ENCODE peak calls at places on chromosomes 7 and 10, in six cellular contexts. E is transverse colon, Z is spleen, B is HCT116, P is H1, J is upper lobe of left lung. O is an unnamed sample.

GRCh38 chr10:82394122-82394521 is 519.1 kb downstream of the NRG3 start:
- DNase-seq in B (no peak), E (no peak), Z (no peak), P (no peak), J (no peak), O (no peak)

GRCh38 chr10:79342295-79342761 is 4.9 kb upstream of the PPIF start:
- DNase-seq in J (peak), P (no peak), E (no peak), B (no peak), Z (no peak), O (no peak)

GRCh38 chr7:101862280-101863220 is 45.1 kb downstream of the CUX1 start:
- DNase-seq in E (no peak), P (no peak), Z (no peak), J (no peak), B (no peak), O (no peak)

GRCh38 chr7:2214636-2215035 is 18.1 kb downstream of the MAD1L1 start:
- DNase-seq in Z (no peak), J (no peak), P (no peak), E (no peak), B (no peak), O (no peak)

GRCh38 chr10:97138174-97138573 is 47.6 kb downstream of the SLIT1 start:
- DNase-seq in E (no peak), J (no peak), Z (peak), B (peak), P (no peak), O (no peak)

GRCh38 chr7:84245831-84246230 is 51.2 kb upstream of the SEMA3A start:
- DNase-seq in P (peak), J (peak), Z (peak), E (peak), B (no peak), O (no peak)

GRCh38 chr10:123613346-123613850 is 52.8 kb upstream of the GPR26 start:
- DNase-seq in P (no peak), Z (no peak), E (no peak), J (no peak), B (no peak), O (no peak)

GRCh38 chr10:34627331-34627730 is 187.8 kb downstream of the PARD3 start:
- DNase-seq in P (no peak), J (no peak), B (no peak), E (no peak), Z (no peak), O (peak)

GRCh38 chr10:49691588-49691987 is 12.1 kb downstream of the C10orf53 start:
- DNase-seq in P (no peak), E (no peak), B (no peak), Z (no peak), J (no peak), O (no peak)

GRCh38 chr7:5630670-5631069 is 150.8 kb downstream of the RNF216 start:
- DNase-seq in Z (peak), J (no peak), E (no peak), B (no peak), P (no peak), O (no peak)

GRCh38 chr7:117312593-117312992 is 10.3 kb downstream of the WNT2 start:
- DNase-seq in Z (no peak), J (no peak), B (no peak), P (no peak), E (no peak), O (no peak)

GRCh38 chr10:1526427-1527055 is 210.8 kb downstream of the ADARB2 start:
- DNase-seq in B (no peak), P (no peak), J (no peak), E (no peak), Z (no peak), O (no peak)

GRCh38 chr7:25979605-25980004 is 172.4 kb upstream of the NFE2L3 start:
- DNase-seq in P (no peak), Z (no peak), B (no peak), J (no peak), E (no peak), O (no peak)

GRCh38 chr7:46485481-46486065 is 564.5 kb upstream of the IGFBP3 start:
- DNase-seq in Z (no peak), B (no peak), J (no peak), E (no peak), P (no peak), O (no peak)

GRCh38 chr10:132967540-132967939 is 25.2 kb upstream of the CFAP46 start:
- DNase-seq in E (peak), J (peak), Z (peak), P (no peak), B (no peak), O (no peak)

GRCh38 chr7:95897557-95898183 is 125.3 kb downstream of the DYNC1I1 start:
- DNase-seq in P (no peak), E (no peak), J (no peak), B (no peak), Z (no peak), O (no peak)

GRCh38 chr7:114508096-114508495 is 93.5 kb downstream of the FOXP2 start:
- DNase-seq in P (no peak), B (no peak), J (no peak), Z (no peak), E (no peak), O (no peak)

GRCh38 chr7:155470686-155471638 is 13.0 kb downstream of the EN2 start:
- DNase-seq in P (no peak), B (no peak), E (no peak), Z (peak), J (no peak), O (no peak)

GRCh38 chr10:2494386-2494785 is 573.0 kb upstream of the PFKP start:
- DNase-seq in J (no peak), Z (no peak), B (no peak), E (no peak), P (no peak), O (no peak)

GRCh38 chr7:142646274-142646895 is 102.9 kb upstream of the PRSS1 start:
- DNase-seq in Z (no peak), J (no peak), B (no peak), E (no peak), P (no peak), O (no peak)

GRCh38 chr10:22792161-22792560 is 77.8 kb upstream of the PIP4K2A start:
- DNase-seq in E (no peak), P (no peak), B (no peak), Z (no peak), J (no peak), O (no peak)

GRCh38 chr7:24609059-24609458 is 35.8 kb downstream of the PALS2 start:
- DNase-seq in P (no peak), J (no peak), E (no peak), B (no peak), Z (no peak), O (no peak)

GRCh38 chr7:130432886-130433285 is 7.9 kb downstream of the CEP41 start:
- DNase-seq in J (no peak), E (no peak), Z (no peak), B (no peak), P (no peak), O (no peak)

GRCh38 chr10:77879710-77880109 is 46.8 kb downstream of the DLG5 start:
- DNase-seq in P (no peak), Z (no peak), E (no peak), J (no peak), B (no peak), O (no peak)

GRCh38 chr10:44258019-44258418 is 126.9 kb downstream of the CXCL12 start:
- DNase-seq in B (no peak), J (no peak), Z (no peak), P (no peak), E (no peak), O (no peak)

GRCh38 chr10:34479520-34480179 is 335.4 kb downstream of the PARD3 start:
- DNase-seq in B (no peak), E (peak), J (no peak), P (no peak), Z (no peak), O (no peak)

GRCh38 chr10:112851582-112851981 is 98.5 kb upstream of the TCF7L2 start:
- DNase-seq in B (no peak), Z (no peak), E (peak), P (no peak), J (no peak), O (no peak)

GRCh38 chr7:4612939-4613841 is 68.9 kb upstream of the FOXK1 start:
- DNase-seq in P (no peak), B (no peak), E (peak), Z (peak), J (peak), O (no peak)

GRCh38 chr7:130353196-130353595 is 8.6 kb downstream of the CPA5 start:
- DNase-seq in P (no peak), Z (no peak), B (no peak), E (no peak), J (peak), O (no peak)

GRCh38 chr7:101179780-101180755 is at the start of gene NAT16:
- DNase-seq in J (no peak), B (no peak), Z (no peak), E (no peak), P (no peak), O (no peak)

GRCh38 chr10:104054430-104054829 is 31.2 kb downstream of the COL17A1 start:
- DNase-seq in J (no peak), P (no peak), B (no peak), Z (no peak), E (no peak), O (no peak)

GRCh38 chr10:44581996-44582395 is 197.1 kb upstream of the CXCL12 start:
- DNase-seq in P (no peak), B (no peak), J (no peak), Z (no peak), E (no peak), O (no peak)

GRCh38 chr10:31618541-31619291 is 299.7 kb downstream of the ZEB1 start:
- DNase-seq in B (no peak), J (no peak), P (no peak), Z (no peak), E (no peak), O (no peak)

GRCh38 chr7:148699024-148699771 is 495 bp downstream of the CUL1 start:
- DNase-seq in E (peak), P (no peak), J (peak), Z (peak), B (no peak), O (peak)
- TF ChIP-seq POLR2A in E (peak), P (peak), J (peak), Z (no peak), B (no peak), O (peak)

GRCh38 chr7:150976529-150977381 is 1.4 kb downstream of the KCNH2 start:
- DNase-seq in B (no peak), P (no peak), E (no peak), J (no peak), Z (no peak), O (no peak)

GRCh38 chr7:150975536-150976285 is 2.4 kb downstream of the KCNH2 start:
- DNase-seq in E (no peak), P (no peak), B (no peak), J (no peak), Z (no peak), O (no peak)

GRCh38 chr7:150978136-150978789 is at the start of gene KCNH2:
- DNase-seq in B (no peak), Z (no peak), P (no peak), E (no peak), J (no peak), O (no peak)

GRCh38 chr7:150979706-150980390 is 1.7 kb upstream of the KCNH2 start:
- DNase-seq in J (no peak), B (no peak), Z (no peak), E (no peak), P (no peak), O (no peak)

GRCh38 chr7:150977382-150978135 is 562 bp downstream of the KCNH2 start:
- DNase-seq in J (no peak), E (no peak), B (no peak), P (no peak), Z (no peak), O (no peak)
- TF ChIP-seq POLR2AphosphoS5 in J (no peak), E (no peak), B (no peak), P (no peak), Z (no peak), O (no peak)

GRCh38 chr10:124791378-124792348 is at the start of gene EEF1AKMT2:
- DNase-seq in Z (peak), J (peak), P (peak), E (peak), B (peak), O (peak)
- TF ChIP-seq POLR2A in Z (no peak), J (peak), P (peak), E (peak), B (peak), O (peak)

GRCh38 chr7:28986028-28986427 is 27.9 kb upstream of the TRIL start:
- DNase-seq in P (no peak), J (peak), B (no peak), Z (no peak), E (no peak), O (no peak)

GRCh38 chr7:28984219-28984618 is 26.1 kb upstream of the TRIL start:
- DNase-seq in P (no peak), J (peak), E (no peak), Z (no peak), B (no peak), O (no peak)

GRCh38 chr7:28986723-28987122 is 28.6 kb upstream of the TRIL start:
- DNase-seq in B (no peak), J (no peak), E (no peak), Z (no peak), P (no peak), O (no peak)

GRCh38 chr7:28983396-28984190 is 25.5 kb upstream of the TRIL start:
- DNase-seq in P (no peak), J (no peak), B (no peak), E (no peak), Z (no peak), O (no peak)

GRCh38 chr7:28984631-28985030 is 26.5 kb upstream of the TRIL start:
- DNase-seq in E (peak), Z (no peak), B (no peak), J (peak), P (no peak), O (no peak)
- TF ChIP-seq POLR2AphosphoS5 in E (no peak), Z (no peak), B (no peak), J (no peak), P (no peak), O (no peak)

DNA sequence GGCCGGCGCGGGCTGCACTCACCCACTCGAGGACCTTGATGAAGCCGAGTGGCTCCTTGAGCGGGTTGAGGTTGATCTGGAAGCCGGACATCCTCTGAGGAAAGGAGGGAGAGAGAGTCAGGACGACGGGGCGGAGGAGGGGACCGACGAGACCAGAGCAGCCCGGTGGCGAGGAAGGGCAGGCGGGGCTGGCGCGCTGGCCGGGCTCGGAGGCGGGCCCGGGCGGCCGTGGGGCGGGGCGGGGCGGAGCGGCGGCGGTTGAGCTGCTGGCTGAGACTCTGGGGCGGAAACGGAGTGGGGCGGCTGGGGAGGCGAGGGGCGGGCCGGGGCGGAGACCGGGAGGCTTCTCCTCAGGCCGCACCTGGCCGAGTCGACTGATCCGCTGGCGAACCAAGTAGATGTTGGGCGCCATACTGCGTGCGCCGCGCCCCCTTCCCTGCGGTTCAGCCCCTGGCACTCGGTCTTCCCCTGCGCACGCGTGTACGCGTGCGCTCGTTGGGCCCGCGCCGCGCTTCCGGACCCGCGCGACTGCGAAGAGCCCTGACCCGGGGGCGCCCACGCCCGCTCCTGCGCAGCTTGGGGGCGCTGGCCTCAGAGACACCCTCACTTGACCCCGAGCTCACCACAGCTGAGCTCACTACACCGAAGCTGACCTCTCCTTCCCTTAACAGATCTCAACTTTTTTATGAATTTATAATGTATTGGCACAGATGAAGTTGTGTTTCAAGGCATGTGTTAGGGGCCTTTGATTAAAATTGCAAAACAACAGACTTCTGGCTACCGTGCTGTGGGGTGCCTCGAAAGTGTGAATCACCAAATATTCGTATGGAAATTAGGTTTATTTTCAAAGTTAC is at the start of gene SYPL1:
- DNase-seq in Z (peak), J (peak), E (peak), B (peak), P (peak), O (peak)
- TF ChIP-seq POLR2A in Z (no peak), J (peak), E (peak), B (no peak), P (no peak), O (no peak)